ENCODE peak calls at places on chromosomes 5 and 9, in five cellular contexts. One of them, this sample, is unnamed.

GRCh38 chr9:6160579-6160978 is 55.0 kb upstream of the IL33 start:
- DNase-seq in K562: no peak
- DNase-seq in fibroblast of villous mesenchyme: no peak
- DNase-seq in cardiac muscle cell: no peak
- DNase-seq in A549: no peak
- DNase-seq in this sample: no peak

GRCh38 chr5:103425686-103426454 is 136.7 kb downstream of the NUDT12 start:
- DNase-seq in K562: no peak
- DNase-seq in fibroblast of villous mesenchyme: peak; percentile 53
- DNase-seq in cardiac muscle cell: no peak
- DNase-seq in A549: no peak
- DNase-seq in this sample: peak; percentile 41

GRCh38 chr5:91302335-91302734 is 80.8 kb downstream of the ARRDC3 start:
- DNase-seq in K562: no peak
- DNase-seq in fibroblast of villous mesenchyme: no peak
- DNase-seq in cardiac muscle cell: no peak
- DNase-seq in A549: no peak
- DNase-seq in this sample: no peak

GRCh38 chr9:28260331-28260730 is 687.0 kb upstream of the C9orf72 start:
- DNase-seq in K562: no peak
- DNase-seq in fibroblast of villous mesenchyme: no peak
- DNase-seq in cardiac muscle cell: no peak
- DNase-seq in A549: no peak
- DNase-seq in this sample: no peak

GRCh38 chr5:131001507-131001906 is 163.5 kb downstream of the HINT1 start:
- DNase-seq in K562: no peak
- DNase-seq in fibroblast of villous mesenchyme: no peak
- DNase-seq in cardiac muscle cell: no peak
- DNase-seq in A549: no peak
- DNase-seq in this sample: no peak

GRCh38 chr5:163807781-163808180 is 302.4 kb downstream of the MAT2B start:
- DNase-seq in K562: no peak
- DNase-seq in fibroblast of villous mesenchyme: peak; percentile 17
- DNase-seq in cardiac muscle cell: no peak
- DNase-seq in A549: no peak
- DNase-seq in this sample: no peak

GRCh38 chr5:123819818-123820217 is 307.8 kb downstream of the CSNK1G3 start:
- DNase-seq in K562: no peak
- DNase-seq in fibroblast of villous mesenchyme: peak; percentile 93
- DNase-seq in cardiac muscle cell: no peak
- DNase-seq in A549: peak; percentile 17
- DNase-seq in this sample: no peak

GRCh38 chr9:68705636-68706578 is 867 bp downstream of the PIP5K1B start:
- DNase-seq in K562: peak; percentile 50
- DNase-seq in fibroblast of villous mesenchyme: no peak
- DNase-seq in cardiac muscle cell: peak; percentile 35
- DNase-seq in A549: peak; percentile 4
- DNase-seq in this sample: no peak

GRCh38 chr9:79880626-79881025 is 308.9 kb downstream of the TLE4 start:
- DNase-seq in K562: no peak
- DNase-seq in fibroblast of villous mesenchyme: no peak
- DNase-seq in cardiac muscle cell: no peak
- DNase-seq in A549: no peak
- DNase-seq in this sample: no peak
- H3K4me3 ChIP-seq in K562: no peak overlapping the region
- H3K4me3 ChIP-seq in fibroblast of villous mesenchyme: no peak overlapping the region
- H3K4me3 ChIP-seq in cardiac muscle cell: no peak overlapping the region
- H3K4me3 ChIP-seq in A549: no peak overlapping the region
- H3K4me3 ChIP-seq in this sample: no peak overlapping the region

GRCh38 chr5:76620166-76620565 is 3.0 kb downstream of the F2RL2 start:
- DNase-seq in K562: peak; percentile 14
- DNase-seq in fibroblast of villous mesenchyme: no peak
- DNase-seq in cardiac muscle cell: no peak
- DNase-seq in A549: no peak
- DNase-seq in this sample: no peak

GRCh38 chr5:76616206-76616605 is 7.0 kb downstream of the F2RL2 start:
- DNase-seq in K562: no peak
- DNase-seq in fibroblast of villous mesenchyme: no peak
- DNase-seq in cardiac muscle cell: no peak
- DNase-seq in A549: no peak
- DNase-seq in this sample: no peak

GRCh38 chr5:76617675-76618074 is 5.5 kb downstream of the F2RL2 start:
- DNase-seq in K562: no peak
- DNase-seq in fibroblast of villous mesenchyme: no peak
- DNase-seq in cardiac muscle cell: no peak
- DNase-seq in A549: no peak
- DNase-seq in this sample: no peak

GRCh38 chr5:76615759-76616158 is 7.4 kb downstream of the F2RL2 start:
- DNase-seq in K562: no peak
- DNase-seq in fibroblast of villous mesenchyme: no peak
- DNase-seq in cardiac muscle cell: no peak
- DNase-seq in A549: no peak
- DNase-seq in this sample: no peak

GRCh38 chr5:76617229-76617628 is 6.0 kb downstream of the F2RL2 start:
- DNase-seq in K562: no peak
- DNase-seq in fibroblast of villous mesenchyme: no peak
- DNase-seq in cardiac muscle cell: no peak
- DNase-seq in A549: no peak
- DNase-seq in this sample: no peak
- TF ChIP-seq CTCF in K562: no peak
- TF ChIP-seq CTCF in fibroblast of villous mesenchyme: no peak
- TF ChIP-seq CTCF in cardiac muscle cell: no peak
- TF ChIP-seq CTCF in A549: no peak
- TF ChIP-seq CTCF in this sample: no peak

GRCh38 chr9:14349818-14350333 is 35.9 kb upstream of the NFIB start:
- DNase-seq in K562: no peak
- DNase-seq in fibroblast of villous mesenchyme: no peak
- DNase-seq in cardiac muscle cell: no peak
- DNase-seq in A549: no peak
- DNase-seq in this sample: no peak

GRCh38 chr9:14348241-14349140 is 34.5 kb upstream of the NFIB start:
- DNase-seq in K562: no peak
- DNase-seq in fibroblast of villous mesenchyme: peak; percentile 11
- DNase-seq in cardiac muscle cell: no peak
- DNase-seq in A549: no peak
- DNase-seq in this sample: no peak

GRCh38 chr9:14347408-14348224 is 33.7 kb upstream of the NFIB start:
- DNase-seq in K562: no peak
- DNase-seq in fibroblast of villous mesenchyme: peak; percentile 9
- DNase-seq in cardiac muscle cell: peak; percentile 53
- DNase-seq in A549: peak; percentile 52
- DNase-seq in this sample: no peak

GRCh38 chr9:14350766-14351165 is 36.8 kb upstream of the NFIB start:
- DNase-seq in K562: no peak
- DNase-seq in fibroblast of villous mesenchyme: no peak
- DNase-seq in cardiac muscle cell: no peak
- DNase-seq in A549: no peak
- DNase-seq in this sample: no peak

DNA sequence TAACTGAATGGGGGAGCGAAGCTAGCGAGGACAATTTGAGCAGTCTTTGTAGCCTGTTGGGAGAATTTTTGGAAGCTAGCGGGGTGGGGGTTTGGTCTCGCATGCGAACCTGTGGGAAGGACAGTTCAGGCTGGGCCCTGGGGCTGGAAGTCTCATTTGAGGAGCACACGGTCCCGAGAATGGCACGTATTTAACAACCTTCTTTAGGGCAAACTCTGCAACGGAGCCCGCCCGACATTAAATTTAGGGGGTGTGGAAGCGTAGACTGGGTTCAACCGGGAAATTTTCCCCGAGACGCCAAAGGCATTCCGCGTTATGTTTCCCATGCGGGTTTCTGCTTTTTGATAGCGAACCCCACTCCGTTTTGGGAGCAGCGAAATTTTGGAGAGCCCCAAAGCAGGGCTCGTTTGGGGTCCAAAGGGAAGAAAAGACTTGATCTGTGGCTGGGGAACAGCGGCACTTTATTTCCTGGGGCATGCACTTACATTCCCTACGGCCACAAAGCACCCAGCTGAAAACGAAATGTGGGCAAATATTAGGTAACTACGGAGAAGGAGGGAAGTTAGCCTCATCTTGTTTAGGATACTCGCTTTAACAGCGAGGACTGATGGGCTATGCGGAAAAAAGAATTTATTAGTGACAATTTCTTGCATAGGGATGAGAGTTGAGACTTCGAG is 35.3 kb upstream of the NFIB start:
- DNase-seq in K562: no peak
- DNase-seq in fibroblast of villous mesenchyme: no peak
- DNase-seq in cardiac muscle cell: no peak
- DNase-seq in A549: no peak
- DNase-seq in this sample: no peak
- H3K4me3 ChIP-seq in K562: no peak overlapping the region
- H3K4me3 ChIP-seq in fibroblast of villous mesenchyme: no peak overlapping the region
- H3K4me3 ChIP-seq in cardiac muscle cell: peak overlapping the region; percentile 37
- H3K4me3 ChIP-seq in A549: no peak overlapping the region
- H3K4me3 ChIP-seq in this sample: no peak overlapping the region

DNA sequence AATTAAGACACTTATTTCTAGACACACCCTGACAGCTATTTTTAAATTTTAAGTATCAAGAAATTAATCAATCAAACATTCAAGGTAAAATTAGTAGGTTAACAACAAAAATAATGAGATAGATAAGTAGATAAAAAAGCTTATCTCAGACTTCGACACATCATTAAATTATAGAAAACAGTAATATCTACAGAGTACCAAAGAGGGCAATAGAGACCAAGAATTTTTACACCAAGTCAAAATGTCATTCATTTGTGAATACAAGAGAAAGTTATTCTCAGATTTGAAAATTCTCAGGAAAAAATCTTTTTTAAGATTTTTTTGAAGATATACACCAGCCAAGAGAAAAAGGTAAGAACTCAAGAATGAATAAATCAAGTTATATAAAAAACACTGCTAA is 445.6 kb downstream of the ACTL7B start:
- DNase-seq in K562: no peak
- DNase-seq in fibroblast of villous mesenchyme: no peak
- DNase-seq in cardiac muscle cell: no peak
- DNase-seq in A549: no peak
- DNase-seq in this sample: no peak
- TF ChIP-seq CTCF in K562: no peak
- TF ChIP-seq CTCF in fibroblast of villous mesenchyme: no peak
- TF ChIP-seq CTCF in cardiac muscle cell: no peak
- TF ChIP-seq CTCF in A549: no peak
- TF ChIP-seq CTCF in this sample: no peak

GRCh38 chr5:125372694-125373621 is 626.5 kb upstream of the ZNF608 start:
- DNase-seq in K562: no peak
- DNase-seq in fibroblast of villous mesenchyme: no peak
- DNase-seq in cardiac muscle cell: no peak
- DNase-seq in A549: no peak
- DNase-seq in this sample: no peak
- H3K4me3 ChIP-seq in K562: no peak overlapping the region
- H3K4me3 ChIP-seq in fibroblast of villous mesenchyme: no peak overlapping the region
- H3K4me3 ChIP-seq in cardiac muscle cell: no peak overlapping the region
- H3K4me3 ChIP-seq in A549: no peak overlapping the region
- H3K4me3 ChIP-seq in this sample: no peak overlapping the region

GRCh38 chr9:80664327-80665210 is 1024.8 kb downstream of the TLE1 start:
- DNase-seq in K562: no peak
- DNase-seq in fibroblast of villous mesenchyme: no peak
- DNase-seq in cardiac muscle cell: no peak
- DNase-seq in A549: peak; percentile 6
- DNase-seq in this sample: peak; percentile 10
- TF ChIP-seq CTCF in K562: no peak
- TF ChIP-seq CTCF in fibroblast of villous mesenchyme: no peak
- TF ChIP-seq CTCF in cardiac muscle cell: no peak
- TF ChIP-seq CTCF in A549: no peak
- TF ChIP-seq CTCF in this sample: peak; percentile 52

This sample was measured in LNCaP clone FGC.